ENCODE peak calls at places on chromosomes 3 and 15, in five cellular contexts. R is GM12892, C is NCI-H774, Q is skeletal muscle cell, B is endodermal cell. I is an unnamed sample.

GRCh38 chr15:54373332-54373731 is 395.1 kb downstream of the UNC13C start:
- DNase-seq in R (no peak), C (no peak), Q (no peak), B (no peak), I (no peak)

GRCh38 chr15:88113909-88114308 is 142.6 kb downstream of the NTRK3 start:
- DNase-seq in R (no peak), C (no peak), Q (peak), B (no peak), I (peak)

GRCh38 chr15:78049691-78050440 is 27.6 kb downstream of the TBC1D2B start:
- DNase-seq in R (peak), C (no peak), Q (peak), B (no peak), I (peak)

GRCh38 chr3:127889461-127889863 is 25.6 kb upstream of the KBTBD12 start:
- DNase-seq in R (no peak), C (no peak), Q (peak), B (no peak), I (no peak)

GRCh38 chr15:35168464-35168863 is 83.4 kb upstream of the NANOGP8 start:
- DNase-seq in R (no peak), C (no peak), Q (peak), B (no peak), I (no peak)

GRCh38 chr3:114451561-114452018 is 157.8 kb downstream of the TIGIT start:
- DNase-seq in R (no peak), C (no peak), Q (no peak), B (no peak), I (no peak)

GRCh38 chr3:196210673-196211556 is at the start of gene ZDHHC19:
- DNase-seq in R (no peak), C (no peak), Q (no peak), B (no peak), I (no peak)

GRCh38 chr3:172142074-172143059 is 103.0 kb downstream of the FNDC3B start:
- DNase-seq in R (no peak), C (no peak), Q (peak), B (no peak), I (peak)

GRCh38 chr3:177109688-177110087 is 87.6 kb downstream of the TBL1XR1 start:
- DNase-seq in R (no peak), C (no peak), Q (no peak), B (no peak), I (no peak)

GRCh38 chr3:131217296-131217741 is 164.3 kb upstream of the NUDT16 start:
- DNase-seq in R (no peak), C (no peak), Q (peak), B (no peak), I (no peak)

GRCh38 chr15:59160880-59161593 is 45.6 kb upstream of the LDHAL6B start:
- DNase-seq in R (no peak), C (no peak), Q (no peak), B (peak), I (peak)

GRCh38 chr3:66432041-66432766 is 68.6 kb downstream of the LRIG1 start:
- DNase-seq in R (no peak), C (no peak), Q (no peak), B (no peak), I (no peak)

GRCh38 chr3:146277953-146278631 is 27.2 kb upstream of the PLSCR4 start:
- DNase-seq in R (no peak), C (no peak), Q (peak), B (no peak), I (no peak)

GRCh38 chr3:104825116-104825515 is 541.6 kb upstream of the ALCAM start:
- DNase-seq in R (no peak), C (no peak), Q (peak), B (peak), I (peak)

GRCh38 chr3:11282250-11283125 is 10.3 kb downstream of the ATG7 start:
- DNase-seq in R (no peak), C (no peak), Q (no peak), B (no peak), I (no peak)

GRCh38 chr3:64595253-64595694 is 92.5 kb downstream of the ADAMTS9 start:
- DNase-seq in R (no peak), C (no peak), Q (peak), B (no peak), I (no peak)

GRCh38 chr3:175526191-175526590 is 667.1 kb downstream of the NAALADL2 start:
- DNase-seq in R (no peak), C (no peak), Q (no peak), B (no peak), I (no peak)

GRCh38 chr3:136186330-136186729 is 9.8 kb downstream of the MSL2 start:
- DNase-seq in R (no peak), C (no peak), Q (no peak), B (no peak), I (peak)

GRCh38 chr3:117735481-117736101 is 1026.0 kb downstream of the TUSC7 start:
- DNase-seq in R (no peak), C (no peak), Q (peak), B (no peak), I (no peak)

GRCh38 chr3:49654176-49654825 is 19.9 kb upstream of the APEH start:
- DNase-seq in R (no peak), C (no peak), Q (no peak), B (no peak), I (no peak)

GRCh38 chr3:125061170-125061569 is 5.4 kb upstream of the HEG1 start:
- DNase-seq in R (no peak), C (no peak), Q (peak), B (peak), I (peak)

GRCh38 chr3:125185758-125186245 is 26.7 kb downstream of the SLC12A8 start:
- DNase-seq in R (no peak), C (no peak), Q (no peak), B (peak), I (peak)

GRCh38 chr3:160129459-160130061 is 95.7 kb upstream of the C3orf80 start:
- DNase-seq in R (no peak), C (no peak), Q (peak), B (no peak), I (peak)

GRCh38 chr3:119579366-119580147 is at the start of gene ADPRH:
- DNase-seq in R (peak), C (peak), Q (no peak), B (peak), I (peak)

GRCh38 chr3:72150634-72151412 is 365.9 kb upstream of the PROK2 start:
- DNase-seq in R (no peak), C (no peak), Q (no peak), B (no peak), I (no peak)

GRCh38 chr3:116186128-116186527 is 259.2 kb downstream of the LSAMP start:
- DNase-seq in R (no peak), C (no peak), Q (no peak), B (no peak), I (peak)

GRCh38 chr3:29065211-29065785 is 215.6 kb upstream of the RBMS3 start:
- DNase-seq in R (no peak), C (peak), Q (peak), B (peak), I (peak)

GRCh38 chr3:125123906-125124305 is 68.1 kb upstream of the HEG1 start:
- DNase-seq in R (no peak), C (no peak), Q (peak), B (no peak), I (peak)

GRCh38 chr3:64936570-64936969 is 248.8 kb upstream of the ADAMTS9 start:
- DNase-seq in R (no peak), C (no peak), Q (no peak), B (no peak), I (no peak)

GRCh38 chr3:106013971-106014370 is 145.2 kb upstream of the CBLB start:
- DNase-seq in R (no peak), C (no peak), Q (peak), B (no peak), I (no peak)

GRCh38 chr3:99534951-99535704 is 103.3 kb upstream of the COL8A1 start:
- DNase-seq in R (no peak), C (no peak), Q (peak), B (no peak), I (no peak)